ENCODE peak calls at places on chromosomes 2 and 18, in seven cellular contexts. L, D, G, H, X, M and E are unnamed samples.

GRCh38 chr2:121721926-121722325 is 14.7 kb downstream of the NIFK start:
- DNase-seq in L (no peak), D (no peak), G (no peak), H (no peak), X (peak), M (no peak), E (no peak)

GRCh38 chr2:8827729-8828128 is 9.7 kb downstream of the KIDINS220 start:
- DNase-seq in L (no peak), D (no peak), G (no peak), H (no peak), X (no peak), M (no peak), E (no peak)

GRCh38 chr2:238719641-238720040 is 128.2 kb upstream of the TWIST2 start:
- DNase-seq in L (peak), D (no peak), G (no peak), H (no peak), X (no peak), M (no peak), E (no peak)

GRCh38 chr18:56542488-56542887 is 95.9 kb downstream of the TXNL1 start:
- DNase-seq in L (no peak), D (no peak), G (no peak), H (no peak), X (no peak), M (no peak), E (no peak)

GRCh38 chr2:237662671-237663093 is 35.3 kb downstream of the LRRFIP1 start:
- DNase-seq in L (peak), D (no peak), G (peak), H (peak), X (peak), M (no peak), E (peak)

GRCh38 chr2:218709906-218710305 is 729 bp upstream of the TTLL4 start:
- DNase-seq in L (no peak), D (no peak), G (no peak), H (no peak), X (no peak), M (no peak), E (no peak)

GRCh38 chr2:211745295-211746097 is 793.1 kb downstream of the ERBB4 start:
- DNase-seq in L (peak), D (no peak), G (no peak), H (peak), X (peak), M (peak), E (peak)

GRCh38 chr2:240205348-240205747 is 64.9 kb upstream of the OTOS start:
- DNase-seq in L (peak), D (peak), G (peak), H (peak), X (peak), M (no peak), E (no peak)

GRCh38 chr2:152585830-152586484 is 131.3 kb downstream of the PRPF40A start:
- DNase-seq in L (no peak), D (no peak), G (no peak), H (peak), X (peak), M (no peak), E (no peak)

GRCh38 chr18:54607213-54607934 is 16.3 kb downstream of the DYNAP start:
- DNase-seq in L (peak), D (no peak), G (no peak), H (peak), X (peak), M (no peak), E (peak)

GRCh38 chr18:37252854-37253396 is 312.7 kb downstream of the CELF4 start:
- DNase-seq in L (no peak), D (no peak), G (no peak), H (no peak), X (no peak), M (no peak), E (no peak)

GRCh38 chr2:156165742-156166141 is 166.8 kb downstream of the NR4A2 start:
- DNase-seq in L (no peak), D (no peak), G (no peak), H (no peak), X (no peak), M (no peak), E (no peak)